ENCODE peak calls at places on chromosomes 3 and 15, in ten cellular contexts. S is psoas muscle, F is IMR-90, C is stomach, M is kidney, U is tibial artery, T is neural progenitor cell, Z is ascending aorta, V is fibroblast of lung, Q is Peyer's patch. B is an unnamed sample. For H3K9me3, the result is how much of the 10 kb centered on the place peaks cover.

GRCh38 chr3:143158549-143158988 is 39.0 kb downstream of the CHST2 start:
- DNase-seq in S (no peak), F (peak), C (no peak), M (no peak), U (no peak), T (no peak), Z (no peak), V (no peak), Q (no peak), B (no peak)

GRCh38 chr3:39144095-39144747 is 9.2 kb downstream of the CSRNP1 start:
- DNase-seq in S (no peak), F (no peak), C (no peak), M (no peak), U (peak), T (no peak), Z (no peak), V (no peak), Q (no peak), B (no peak)

GRCh38 chr3:119380697-119381096 is 82.7 kb downstream of the TMEM39A start:
- DNase-seq in S (no peak), F (peak), C (no peak), M (no peak), U (no peak), T (no peak), Z (no peak), V (no peak), Q (no peak), B (no peak)

GRCh38 chr3:37712918-37713819 is 148.5 kb upstream of the CTDSPL start:
- DNase-seq in S (no peak), F (peak), C (no peak), M (no peak), U (peak), T (peak), Z (peak), V (peak), Q (no peak), B (no peak)

GRCh38 chr3:16432714-16433113 is 80.8 kb downstream of the RFTN1 start:
- DNase-seq in S (no peak), F (no peak), C (no peak), M (no peak), U (no peak), T (no peak), Z (no peak), V (no peak), Q (no peak), B (no peak)

GRCh38 chr15:27249046-27249722 is 278.2 kb downstream of the GABRG3 start:
- DNase-seq in S (no peak), F (no peak), C (no peak), M (no peak), U (no peak), T (no peak), Z (no peak), V (no peak), Q (no peak), B (no peak)

GRCh38 chr3:25783661-25784512 is 644 bp upstream of the NGLY1 start:
- DNase-seq in S (no peak), F (peak), C (peak), M (peak), U (peak), T (peak), Z (no peak), V (peak), Q (peak), B (peak)

GRCh38 chr15:97082835-97083234 is 752.3 kb downstream of the NR2F2 start:
- DNase-seq in S (no peak), F (no peak), C (no peak), M (no peak), U (no peak), T (no peak), Z (no peak), V (no peak), Q (no peak), B (no peak)

GRCh38 chr3:101625879-101626278 is 51.1 kb downstream of the ZBTB11 start:
- DNase-seq in S (no peak), F (no peak), C (no peak), M (no peak), U (no peak), T (no peak), Z (no peak), V (no peak), Q (no peak), B (no peak)

GRCh38 chr15:44034933-44035624 is 160.0 kb downstream of the FRMD5 start:
- DNase-seq in S (no peak), F (peak), C (no peak), M (no peak), U (no peak), T (no peak), Z (no peak), V (peak), Q (no peak), B (no peak)

GRCh38 chr15:79582650-79583049 is 150.5 kb downstream of the MINAR1 start:
- DNase-seq in S (no peak), F (no peak), C (no peak), M (no peak), U (no peak), T (no peak), Z (no peak), V (no peak), Q (no peak), B (no peak)

DNA sequence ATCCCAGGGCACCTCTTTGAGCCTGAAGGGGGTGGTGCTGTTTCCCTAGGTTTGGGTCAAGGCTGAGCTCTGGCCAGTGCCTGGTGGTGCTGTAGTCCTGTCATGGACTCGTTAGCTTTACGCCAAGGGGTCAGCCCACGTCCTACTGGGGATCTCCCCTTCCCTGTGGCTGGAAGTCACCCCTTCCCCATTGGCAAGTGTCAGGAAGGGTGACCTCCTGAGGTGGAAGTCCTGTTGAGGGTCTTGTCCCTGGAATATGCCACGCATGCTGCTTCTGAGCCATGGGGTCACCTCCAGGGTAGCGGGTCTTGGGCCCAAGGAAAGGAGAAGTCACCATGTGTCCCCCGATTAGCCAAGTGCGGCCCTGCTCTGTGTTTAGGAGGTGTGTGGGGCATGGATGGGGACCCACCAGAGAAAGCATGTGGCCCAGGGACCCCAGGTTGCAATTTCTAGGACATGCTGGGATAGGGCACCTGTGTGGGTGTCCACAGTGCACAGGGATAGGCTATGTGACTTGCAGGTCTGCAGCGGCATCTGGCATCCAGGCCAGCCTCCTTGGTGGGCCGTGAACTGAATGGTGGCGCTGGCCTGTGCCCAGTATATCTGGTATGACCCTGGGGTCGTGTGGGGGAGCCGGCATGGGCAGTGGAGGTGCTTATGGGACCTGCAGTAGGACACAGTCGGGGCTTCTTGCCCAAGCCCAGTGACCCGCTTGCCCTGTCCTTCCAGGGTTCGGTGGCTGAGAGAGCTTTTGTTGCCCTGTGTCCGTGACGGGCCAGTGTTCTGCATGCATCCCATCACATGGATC is 226.7 kb downstream of the SNRPN start:
- DNase-seq in S (peak), F (no peak), C (peak), M (peak), U (peak), T (no peak), Z (peak), V (no peak), Q (no peak), B (no peak)
- H3K9me3 ChIP-seq in S (under half), F (half or more), C (half or more), M (under half), U (half or more), T (under half), Z (under half), V (under half), Q (under half), B (under half)

DNA sequence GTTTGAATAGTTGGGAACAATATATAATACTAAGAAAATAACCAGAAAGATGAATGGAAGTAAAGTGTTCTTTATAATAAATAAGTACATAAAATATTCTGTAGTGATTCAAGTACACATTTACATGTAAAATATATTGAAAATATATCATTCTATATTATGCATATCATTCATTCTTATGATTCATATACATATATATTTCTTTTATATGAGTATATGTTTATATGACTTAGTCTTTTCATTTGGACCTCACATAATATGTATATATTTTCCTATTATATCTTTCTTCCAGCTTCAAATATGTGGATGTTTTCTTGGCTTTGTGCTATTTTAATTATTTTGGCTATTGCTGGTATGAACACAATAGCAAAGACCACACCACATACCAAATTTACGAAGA is at the start of gene OTOL1:
- DNase-seq in S (no peak), F (no peak), C (no peak), M (no peak), U (no peak), T (no peak), Z (no peak), V (no peak), Q (no peak), B (no peak)
- H3K9me3 ChIP-seq in S (under half), F (under half), C (under half), M (under half), U (under half), T (under half), Z (under half), V (under half), Q (under half), B (under half)

DNA sequence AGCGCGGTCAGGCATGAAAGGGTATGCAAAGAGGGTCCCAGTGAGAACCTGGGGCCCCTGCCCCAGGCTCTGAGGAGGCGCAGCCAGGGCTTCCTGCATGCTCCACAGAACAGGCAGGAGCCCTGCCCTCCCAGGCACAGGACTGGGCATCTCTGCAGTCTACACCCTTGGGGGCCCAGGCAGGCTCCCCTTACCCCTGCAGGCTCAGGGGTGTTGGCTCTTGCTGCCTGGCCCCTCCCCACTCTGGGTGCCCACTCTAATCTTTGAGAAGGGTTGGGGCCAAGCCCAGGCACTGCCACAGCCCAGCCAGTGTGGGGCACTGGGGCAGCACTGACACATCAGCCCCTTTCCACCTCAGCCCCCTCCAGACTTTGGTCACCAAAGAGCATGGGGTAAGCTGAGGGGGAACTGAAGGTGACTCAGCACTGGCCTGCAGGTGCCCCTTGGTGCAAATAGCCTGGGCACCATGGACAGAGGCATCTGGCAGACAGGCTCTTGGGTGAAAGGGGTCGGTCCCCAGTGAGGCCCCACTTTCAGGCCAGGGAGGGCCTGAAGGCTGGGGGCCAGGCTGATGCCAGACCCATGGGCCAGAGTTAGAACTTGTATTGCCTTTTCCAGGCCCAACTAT is 73.4 kb downstream of the NPAP1 start:
- DNase-seq in S (no peak), F (no peak), C (no peak), M (no peak), U (no peak), T (no peak), Z (no peak), V (no peak), Q (no peak), B (no peak)
- H3K9me3 ChIP-seq in S (under half), F (under half), C (under half), M (under half), U (under half), T (under half), Z (under half), V (under half), Q (under half), B (under half)

GRCh38 chr3:196721097-196721496 is 8.9 kb downstream of the PIGX start:
- DNase-seq in S (no peak), F (no peak), C (no peak), M (no peak), U (no peak), T (no peak), Z (no peak), V (no peak), Q (no peak), B (no peak)

DNA sequence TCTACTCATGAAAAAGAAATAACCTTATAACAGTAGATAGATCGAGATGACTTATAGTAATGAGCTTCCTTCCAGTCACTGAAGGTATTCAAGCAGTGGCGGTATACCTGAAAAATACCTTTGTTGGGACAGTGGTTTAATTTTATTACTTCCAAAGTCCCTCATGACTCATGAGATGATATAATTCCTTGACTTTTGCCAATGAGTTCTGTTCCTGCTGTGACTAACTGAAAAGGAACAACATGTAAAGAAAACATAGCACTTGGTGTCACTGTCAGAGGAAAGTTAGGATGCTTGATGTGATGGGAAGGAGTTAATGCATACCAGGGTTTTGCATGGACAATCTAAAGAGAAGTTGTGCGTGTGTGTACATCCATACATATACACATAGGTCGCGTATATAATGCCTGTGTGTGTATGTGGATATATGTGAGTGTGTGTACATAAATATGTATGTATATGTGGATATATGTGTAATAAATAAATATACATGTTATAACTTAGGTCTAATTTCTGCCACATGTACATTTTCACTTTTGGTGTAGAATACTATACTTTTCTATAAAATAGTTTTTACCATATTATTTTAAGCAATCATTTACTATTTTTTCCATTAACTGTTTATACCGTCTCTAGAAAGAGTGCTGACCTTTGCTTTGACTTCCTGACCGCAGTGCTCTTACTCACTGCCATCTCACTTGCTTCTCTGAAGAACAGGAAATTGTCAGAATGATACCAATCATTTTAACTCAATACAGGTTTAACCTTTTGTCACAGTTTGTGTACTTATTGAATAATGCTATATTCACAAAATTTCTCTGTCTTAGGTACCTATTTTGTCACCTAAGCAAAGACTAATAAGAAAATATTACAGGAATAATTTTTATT is 12.6 kb upstream of the PAK2 start:
- DNase-seq in S (no peak), F (peak), C (no peak), M (no peak), U (no peak), T (no peak), Z (no peak), V (peak), Q (no peak), B (no peak)
- H3K9me3 ChIP-seq in S (under half), F (under half), C (under half), M (under half), U (under half), T (under half), Z (under half), V (under half), Q (under half), B (under half)

GRCh38 chr3:118262800-118263402 is 771.7 kb downstream of the IGSF11 start:
- DNase-seq in S (no peak), F (no peak), C (no peak), M (no peak), U (no peak), T (no peak), Z (no peak), V (no peak), Q (no peak), B (no peak)
- H3K9me3 ChIP-seq in S (under half), F (under half), C (under half), M (under half), U (under half), T (under half), Z (under half), V (under half), Q (under half), B (under half)

GRCh38 chr3:97691354-97691753 is 73.2 kb upstream of the ARL6 start:
- DNase-seq in S (no peak), F (no peak), C (no peak), M (no peak), U (no peak), T (no peak), Z (no peak), V (no peak), Q (no peak), B (no peak)
- H3K9me3 ChIP-seq in S (under half), F (under half), C (under half), M (under half), U (under half), T (under half), Z (under half), V (under half), Q (under half), B (under half)

DNA sequence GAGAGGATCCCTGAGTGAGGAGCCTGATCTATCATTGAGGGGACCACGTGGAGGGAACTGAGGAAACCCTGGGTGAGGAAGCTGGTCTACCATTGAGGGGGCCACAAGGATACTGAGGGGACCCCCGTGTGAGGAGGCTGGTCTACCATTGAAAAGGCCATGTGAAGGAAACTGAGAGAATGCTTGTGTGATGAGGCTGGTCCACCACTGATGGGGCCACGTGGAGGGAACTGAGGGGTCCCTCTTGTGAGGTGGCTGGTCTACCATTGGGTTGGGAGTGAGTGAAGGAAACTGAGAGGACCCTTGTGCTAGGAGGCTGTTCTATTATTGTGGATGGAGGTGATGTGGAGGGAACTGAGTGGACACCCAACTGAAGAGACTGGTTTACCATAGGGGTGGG is 161.3 kb downstream of the FBLN2 start:
- DNase-seq in S (no peak), F (no peak), C (peak), M (peak), U (peak), T (no peak), Z (peak), V (no peak), Q (no peak), B (no peak)
- H3K9me3 ChIP-seq in S (under half), F (under half), C (under half), M (under half), U (under half), T (under half), Z (under half), V (under half), Q (under half), B (under half)

GRCh38 chr15:25623708-25624107 is 184.9 kb upstream of the UBE3A start:
- DNase-seq in S (no peak), F (no peak), C (no peak), M (no peak), U (no peak), T (no peak), Z (no peak), V (no peak), Q (no peak), B (no peak)
- H3K9me3 ChIP-seq in S (under half), F (under half), C (under half), M (under half), U (under half), T (under half), Z (under half), V (under half), Q (under half), B (under half)

GRCh38 chr3:6124875-6125274 is 736.0 kb upstream of the GRM7 start:
- DNase-seq in S (no peak), F (no peak), C (no peak), M (no peak), U (no peak), T (no peak), Z (no peak), V (no peak), Q (no peak), B (no peak)
- H3K9me3 ChIP-seq in S (under half), F (under half), C (under half), M (under half), U (under half), T (under half), Z (under half), V (under half), Q (under half), B (under half)

B was measured in NT2/D1.